ENCODE peak calls at places on chromosomes 12 and 14, in six cellular contexts. R is GM23338, N is body of pancreas, Y is pancreas, Q is right atrium auricular region, L is cardiac muscle cell. I is an unnamed sample.
A peak's percentile ranks its signal among the peaks of the same experiment; 100 is the strongest.

GRCh38 chr12:17588968-17589367 is 501.0 kb downstream of the RERGL start:
- DNase-seq in R (peak; percentile 80), N (no peak), Y (no peak), Q (no peak), L (no peak), I (no peak)

GRCh38 chr12:27802936-27803335 is 22.9 kb upstream of the MANSC4 start:
- DNase-seq in R (no peak), N (no peak), Y (no peak), Q (no peak), L (no peak), I (no peak)

GRCh38 chr12:111448266-111448830 is 42.6 kb downstream of the SH2B3 start:
- DNase-seq in R (peak; percentile 48), N (peak; percentile 11), Y (peak; percentile 1), Q (peak; percentile 54), L (no peak), I (no peak)

GRCh38 chr12:52209321-52209720 is 17.5 kb upstream of the KRT80 start:
- DNase-seq in R (no peak), N (peak; percentile 26), Y (no peak), Q (no peak), L (no peak), I (no peak)

GRCh38 chr12:39332661-39333175 is 110.2 kb downstream of the KIF21A start:
- DNase-seq in R (no peak), N (no peak), Y (no peak), Q (no peak), L (no peak), I (no peak)

GRCh38 chr14:103341250-103342129 is 7.5 kb downstream of the EIF5 start:
- DNase-seq in R (no peak), N (no peak), Y (no peak), Q (no peak), L (no peak), I (no peak)

GRCh38 chr12:32198555-32198954 is 91.9 kb downstream of the BICD1 start:
- DNase-seq in R (no peak), N (no peak), Y (no peak), Q (no peak), L (peak; percentile 10), I (no peak)

GRCh38 chr12:112296183-112296582 is 86.0 kb downstream of the HECTD4 start:
- DNase-seq in R (no peak), N (no peak), Y (no peak), Q (no peak), L (no peak), I (no peak)

GRCh38 chr14:102524026-102524450 is 14.5 kb upstream of the ANKRD9 start:
- DNase-seq in R (peak; percentile 55), N (no peak), Y (no peak), Q (no peak), L (no peak), I (no peak)

GRCh38 chr12:56336361-56337167 is 2.1 kb upstream of the IL23A start:
- DNase-seq in R (peak; percentile 8), N (no peak), Y (no peak), Q (no peak), L (no peak), I (no peak)

GRCh38 chr12:61991663-61992062 is 268.5 kb upstream of the USP15 start:
- DNase-seq in R (no peak), N (no peak), Y (no peak), Q (no peak), L (no peak), I (no peak)

GRCh38 chr14:71525663-71526246 is 406.5 kb upstream of the RGS6 start:
- DNase-seq in R (no peak), N (no peak), Y (no peak), Q (no peak), L (no peak), I (no peak)

GRCh38 chr12:124774462-124775167 is 89.0 kb downstream of the SCARB1 start:
- DNase-seq in R (no peak), N (peak; percentile 42), Y (no peak), Q (peak; percentile 78), L (peak; percentile 97), I (no peak)

GRCh38 chr12:48993787-48994186 is 5.4 kb downstream of the DDN start:
- DNase-seq in R (no peak), N (no peak), Y (no peak), Q (no peak), L (no peak), I (no peak)

GRCh38 chr14:102663031-102663430 is 70.6 kb downstream of the RCOR1 start:
- DNase-seq in R (peak; percentile 78), N (no peak), Y (no peak), Q (no peak), L (peak; percentile 46), I (no peak)

GRCh38 chr12:111557271-111558106 is 41.6 kb downstream of the ATXN2 start:
- DNase-seq in R (no peak), N (no peak), Y (no peak), Q (no peak), L (peak; percentile 24), I (no peak)

GRCh38 chr12:44874981-44875416 is 1.1 kb downstream of the NELL2 start:
- DNase-seq in R (peak; percentile 63), N (no peak), Y (no peak), Q (no peak), L (no peak), I (peak; percentile 14)

GRCh38 chr12:62660763-62661162 is 194.1 kb downstream of the MON2 start:
- DNase-seq in R (no peak), N (no peak), Y (no peak), Q (no peak), L (peak; percentile 86), I (no peak)

GRCh38 chr14:104805326-104805678 is 4.4 kb downstream of the ZBTB42 start:
- DNase-seq in R (no peak), N (peak; percentile 73), Y (peak; percentile 67), Q (no peak), L (peak; percentile 94), I (no peak)

GRCh38 chr14:90483551-90483950 is 86.7 kb downstream of the CALM1 start:
- DNase-seq in R (peak; percentile 12), N (peak; percentile 67), Y (no peak), Q (peak; percentile 26), L (no peak), I (peak; percentile 65)

GRCh38 chr14:94387051-94388026 is 1.1 kb downstream of the SERPINA1 start:
- DNase-seq in R (no peak), N (no peak), Y (no peak), Q (no peak), L (no peak), I (no peak)

GRCh38 chr14:98907271-98907670 is 364.7 kb downstream of the BCL11B start:
- DNase-seq in R (no peak), N (no peak), Y (no peak), Q (no peak), L (no peak), I (no peak)

GRCh38 chr12:3398196-3398789 is 92.7 kb upstream of the PRMT8 start:
- DNase-seq in R (no peak), N (no peak), Y (no peak), Q (no peak), L (no peak), I (no peak)

GRCh38 chr14:71021347-71022014 is 114.2 kb downstream of the PCNX1 start:
- DNase-seq in R (no peak), N (no peak), Y (no peak), Q (no peak), L (peak; percentile 20), I (no peak)

GRCh38 chr12:20214286-20214685 is 154.1 kb upstream of the PDE3A start:
- DNase-seq in R (no peak), N (no peak), Y (no peak), Q (no peak), L (peak; percentile 67), I (no peak)

GRCh38 chr12:66197413-66198055 is 8.5 kb downstream of the IRAK3 start:
- DNase-seq in R (no peak), N (no peak), Y (no peak), Q (no peak), L (peak; percentile 37), I (no peak)

GRCh38 chr12:125247477-125247876 is 182.2 kb downstream of the AACS start:
- DNase-seq in R (no peak), N (no peak), Y (no peak), Q (no peak), L (no peak), I (no peak)

DNA sequence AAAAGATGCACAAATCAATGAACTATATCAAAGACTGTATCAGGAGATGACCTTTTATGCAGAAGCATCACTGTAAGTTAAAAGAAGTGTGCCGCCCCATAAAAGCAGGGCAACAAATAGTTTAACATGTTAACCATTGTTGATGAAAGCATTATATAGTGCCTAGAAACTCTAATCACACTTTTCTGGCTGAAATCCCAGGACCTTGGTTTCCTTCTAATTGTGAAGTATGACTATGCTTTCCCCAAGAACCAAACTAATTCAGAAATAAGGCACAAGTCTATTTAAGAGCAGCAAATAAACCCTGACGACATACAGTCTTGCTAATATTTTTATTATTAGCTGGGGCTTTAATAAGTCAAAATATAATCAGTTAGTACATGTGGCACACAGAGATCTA is 21.7 kb downstream of the RACGAP1 start:
- DNase-seq in R (no peak), N (no peak), Y (no peak), Q (no peak), L (peak; percentile 67), I (no peak)
- H3K36me3 ChIP-seq in R (peaks cover 20% of the 10 kb centered on the region), N (no peaks in the 10 kb centered on the region), Y (no peaks in the 10 kb centered on the region), Q (no peaks in the 10 kb centered on the region), L (peaks cover 9% of the 10 kb centered on the region), I (peaks cover 6% of the 10 kb centered on the region)

GRCh38 chr12:6965026-6965661 is 5.3 kb downstream of the PHB2 start:
- DNase-seq in R (peak; percentile 96), N (peak; percentile 96), Y (peak; percentile 92), Q (peak; percentile 86), L (peak; percentile 93), I (peak; percentile 84)
- H3K4me1 ChIP-seq in R (peaks cover 49% of the 10 kb centered on the region), N (peaks cover 86% of the 10 kb centered on the region), Y (peaks cover 33% of the 10 kb centered on the region), Q (peaks cover 54% of the 10 kb centered on the region), L (peaks cover 20% of the 10 kb centered on the region), I (peaks cover 60% of the 10 kb centered on the region)

GRCh38 chr14:92980866-92981265 is 57.9 kb downstream of the CHGA start:
- DNase-seq in R (no peak), N (no peak), Y (no peak), Q (no peak), L (no peak), I (no peak)

GRCh38 chr14:92981726-92982125 is 58.8 kb downstream of the CHGA start:
- DNase-seq in R (no peak), N (no peak), Y (no peak), Q (no peak), L (no peak), I (no peak)

GRCh38 chr14:92984082-92984788 is 61.3 kb downstream of the CHGA start:
- DNase-seq in R (no peak), N (no peak), Y (no peak), Q (no peak), L (no peak), I (no peak)

GRCh38 chr14:92984896-92985295 is 61.9 kb downstream of the CHGA start:
- DNase-seq in R (no peak), N (no peak), Y (no peak), Q (no peak), L (no peak), I (no peak)

DNA sequence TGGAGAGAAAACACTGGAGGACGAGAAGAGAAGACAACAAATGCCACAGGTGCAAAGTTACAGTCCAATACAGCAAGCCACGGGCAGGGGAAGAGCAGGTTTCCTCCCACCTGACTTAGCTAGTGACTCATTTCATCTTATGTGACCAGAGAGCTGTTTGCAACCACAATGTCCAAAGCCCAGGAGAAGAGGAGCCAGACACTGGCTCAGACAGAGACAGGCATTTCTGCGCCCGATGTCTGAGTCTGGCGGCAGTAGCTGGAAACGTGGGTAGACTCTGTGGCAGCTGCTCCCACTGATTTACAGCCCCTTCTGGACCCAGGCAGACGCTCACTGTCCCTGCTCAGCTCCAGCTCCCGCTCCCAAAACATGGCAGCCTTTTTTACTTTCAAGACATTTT is 60.0 kb downstream of the CHGA start:
- DNase-seq in R (no peak), N (no peak), Y (no peak), Q (no peak), L (no peak), I (no peak)
- H3K4me3 ChIP-seq in R (no peak overlapping the region), N (no peak overlapping the region), Y (no peak overlapping the region), Q (no peak overlapping the region), L (no peak overlapping the region), I (no peak overlapping the region)

GRCh38 chr14:76282581-76282980 is 93.4 kb upstream of the ESRRB start:
- DNase-seq in R (no peak), N (no peak), Y (no peak), Q (peak; percentile 16), L (no peak), I (no peak)
- H3K36me3 ChIP-seq in R (no peaks in the 10 kb centered on the region), N (no peaks in the 10 kb centered on the region), Y (no peaks in the 10 kb centered on the region), Q (no peaks in the 10 kb centered on the region), L (no peaks in the 10 kb centered on the region), I (no peaks in the 10 kb centered on the region)

I was measured in naive thymus-derived CD4-positive, alpha-beta T cell.